ENCODE peak calls at places on chromosome 4, in seven cellular contexts. N, Z, M, V, P, E and X are unnamed samples.

GRCh38 chr4:168710353-168710946 is 213.6 kb downstream of the PALLD start:
- DNase-seq in N (peak), Z (no peak), M (peak), V (no peak), P (no peak), E (no peak), X (no peak)

GRCh38 chr4:145186719-145187118 is 6.3 kb upstream of the OTUD4 start:
- DNase-seq in N (no peak), Z (no peak), M (no peak), V (no peak), P (no peak), E (no peak), X (no peak)

GRCh38 chr4:1022739-1023066 is 11.3 kb downstream of the FGFRL1 start:
- DNase-seq in N (no peak), Z (no peak), M (peak), V (no peak), P (no peak), E (no peak), X (no peak)

GRCh38 chr4:70927502-70928139 is 25.5 kb downstream of the MOB1B start:
- DNase-seq in N (no peak), Z (no peak), M (no peak), V (no peak), P (no peak), E (no peak), X (no peak)

GRCh38 chr4:13126976-13127910 is 356.9 kb downstream of the RAB28 start:
- DNase-seq in N (no peak), Z (no peak), M (peak), V (no peak), P (no peak), E (no peak), X (no peak)

GRCh38 chr4:182576609-182577289 is 333.5 kb downstream of the TENM3 start:
- DNase-seq in N (no peak), Z (no peak), M (no peak), V (no peak), P (no peak), E (no peak), X (no peak)

GRCh38 chr4:167622481-167623240 is 388.4 kb upstream of the SPOCK3 start:
- DNase-seq in N (peak), Z (no peak), M (peak), V (no peak), P (peak), E (no peak), X (no peak)

GRCh38 chr4:70913947-70914445 is 11.8 kb downstream of the MOB1B start:
- DNase-seq in N (no peak), Z (no peak), M (no peak), V (no peak), P (no peak), E (no peak), X (no peak)

GRCh38 chr4:180057198-180057821 is 2185.9 kb upstream of the TENM3 start:
- DNase-seq in N (peak), Z (no peak), M (no peak), V (no peak), P (no peak), E (no peak), X (no peak)

GRCh38 chr4:142656178-142656577 is 189.9 kb downstream of the INPP4B start:
- DNase-seq in N (no peak), Z (no peak), M (no peak), V (no peak), P (no peak), E (no peak), X (no peak)

GRCh38 chr4:107548211-107548905 is 171.7 kb downstream of the PAPSS1 start:
- DNase-seq in N (no peak), Z (no peak), M (no peak), V (no peak), P (no peak), E (no peak), X (no peak)

GRCh38 chr4:16875487-16875886 is 23.0 kb downstream of the LDB2 start:
- DNase-seq in N (no peak), Z (no peak), M (no peak), V (no peak), P (no peak), E (no peak), X (no peak)

GRCh38 chr4:188299161-188299560 is 159.9 kb downstream of the TRIML1 start:
- DNase-seq in N (no peak), Z (no peak), M (no peak), V (no peak), P (no peak), E (no peak), X (no peak)

GRCh38 chr4:74790652-74791051 is 3.7 kb downstream of the BTC start:
- DNase-seq in N (no peak), Z (no peak), M (no peak), V (no peak), P (no peak), E (peak), X (no peak)

GRCh38 chr4:74789518-74789917 is 4.8 kb downstream of the BTC start:
- DNase-seq in N (no peak), Z (no peak), M (no peak), V (no peak), P (no peak), E (no peak), X (no peak)

GRCh38 chr4:74796631-74797030 is 2.3 kb upstream of the BTC start:
- DNase-seq in N (no peak), Z (no peak), M (no peak), V (no peak), P (no peak), E (no peak), X (no peak)

GRCh38 chr4:74793757-74794340 is 474 bp downstream of the BTC start:
- DNase-seq in N (peak), Z (peak), M (peak), V (peak), P (peak), E (peak), X (no peak)

GRCh38 chr4:74794341-74794801 is at the start of gene BTC:
- DNase-seq in N (peak), Z (peak), M (peak), V (no peak), P (peak), E (peak), X (peak)
- TF ChIP-seq CTCF in N (peak), Z (no peak), M (no peak), V (peak), P (no peak), E (peak), X (no peak)

GRCh38 chr4:7324651-7325121 is 110.0 kb downstream of the PSAPL1 start:
- DNase-seq in N (no peak), Z (no peak), M (no peak), V (no peak), P (no peak), E (no peak), X (no peak)

GRCh38 chr4:7327341-7327885 is 107.3 kb downstream of the PSAPL1 start:
- DNase-seq in N (no peak), Z (no peak), M (no peak), V (no peak), P (no peak), E (no peak), X (no peak)

GRCh38 chr4:7326693-7327340 is 107.9 kb downstream of the PSAPL1 start:
- DNase-seq in N (no peak), Z (no peak), M (no peak), V (no peak), P (no peak), E (no peak), X (no peak)

GRCh38 chr4:7325541-7325940 is 109.2 kb downstream of the PSAPL1 start:
- DNase-seq in N (no peak), Z (no peak), M (no peak), V (no peak), P (no peak), E (no peak), X (no peak)

DNA sequence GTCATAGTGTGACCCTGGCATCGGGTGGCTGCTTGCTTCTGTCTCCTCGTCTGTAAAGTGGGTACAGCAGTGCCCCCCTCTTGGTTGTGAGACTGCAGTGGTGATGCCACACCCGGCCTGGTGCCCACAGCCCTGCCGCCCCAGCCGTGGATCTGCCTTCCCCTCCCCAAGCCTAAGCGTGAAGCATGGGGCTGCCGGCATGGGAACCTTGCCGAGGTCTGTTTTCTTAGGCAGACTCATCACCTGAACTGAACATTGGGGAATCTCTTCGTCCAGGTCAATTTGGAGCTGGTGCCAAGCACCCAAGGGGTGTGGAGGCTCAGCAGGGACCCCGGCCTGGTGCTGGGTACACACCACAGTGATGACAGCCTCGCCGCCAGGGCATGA is 108.4 kb downstream of the PSAPL1 start:
- DNase-seq in N (no peak), Z (no peak), M (no peak), V (no peak), P (no peak), E (no peak), X (no peak)
- TF ChIP-seq POLR2A in N (no peak), Z (no peak), M (no peak), V (no peak), P (no peak), E (no peak), X (no peak)

DNA sequence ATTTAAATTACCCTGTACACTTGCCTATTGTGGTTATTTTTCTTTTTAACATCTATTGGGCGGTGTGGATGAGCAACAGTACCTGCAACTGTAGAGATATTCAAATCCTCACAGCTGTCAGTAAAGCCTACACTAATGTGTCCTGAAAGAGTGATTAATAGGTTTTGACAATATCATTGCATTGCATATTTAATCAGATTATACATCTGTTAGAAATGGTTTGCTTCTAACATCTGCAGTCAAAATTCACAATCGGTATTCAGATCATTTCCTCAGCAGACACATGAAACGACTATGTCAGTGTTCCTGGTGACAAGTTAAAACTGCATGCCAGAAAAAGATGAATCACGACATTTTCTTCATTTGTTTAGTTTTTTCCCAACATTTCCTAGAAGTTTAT is 254.6 kb upstream of the EPHA5 start:
- DNase-seq in N (no peak), Z (no peak), M (no peak), V (no peak), P (no peak), E (no peak), X (no peak)
- TF ChIP-seq EP300 in N (no peak), Z (no peak), M (no peak), V (no peak), P (no peak), E (no peak), X (no peak)

DNA sequence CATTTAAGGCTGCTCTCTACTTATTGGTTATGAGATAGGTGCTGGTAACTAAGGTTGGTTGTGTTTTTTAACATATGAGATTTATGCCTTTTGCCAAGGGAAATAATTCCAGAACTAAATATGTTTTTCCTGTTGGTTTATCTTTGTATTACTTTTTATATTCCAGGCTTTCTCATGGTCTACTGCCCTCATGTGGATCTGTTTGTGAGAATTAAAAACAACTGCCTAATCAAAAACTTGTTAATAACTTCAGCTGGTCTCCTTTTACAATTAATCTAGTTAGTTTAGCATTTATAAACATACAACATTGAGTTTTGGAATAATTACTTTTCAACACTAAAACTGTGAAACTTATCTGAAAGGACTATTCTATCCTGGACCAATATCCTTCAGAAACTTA is 1208.3 kb downstream of the ADGRL3 start:
- DNase-seq in N (no peak), Z (no peak), M (no peak), V (no peak), P (no peak), E (no peak), X (no peak)
- TF ChIP-seq CTCF in N (no peak), Z (no peak), M (no peak), V (no peak), P (no peak), E (no peak), X (no peak)

GRCh38 chr4:90127223-90127705 is at the start of gene CCSER1:
- DNase-seq in N (no peak), Z (peak), M (peak), V (no peak), P (peak), E (peak), X (peak)
- TF ChIP-seq POLR2A in N (peak), Z (peak), M (peak), V (no peak), P (peak), E (peak), X (peak)

DNA sequence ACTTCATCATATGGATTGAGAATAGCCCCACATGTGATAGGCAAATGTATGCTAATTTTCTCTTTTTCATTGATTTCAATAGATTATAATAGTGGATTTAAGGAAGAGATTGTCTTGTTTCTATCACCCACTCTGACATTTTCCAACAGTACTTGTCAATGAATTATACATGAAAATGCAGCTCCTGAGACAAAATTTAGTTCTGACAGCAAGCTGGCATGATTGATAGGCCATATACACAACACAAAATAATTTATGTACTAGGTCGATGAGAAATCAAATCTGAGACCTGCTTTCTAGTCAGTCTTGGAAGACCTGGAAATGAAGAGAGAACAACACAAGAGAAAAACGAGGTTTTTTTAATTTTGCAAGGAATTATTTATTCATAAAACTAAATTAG is 118.0 kb upstream of the MYOZ2 start:
- DNase-seq in N (no peak), Z (no peak), M (no peak), V (no peak), P (no peak), E (no peak), X (no peak)
- TF ChIP-seq EP300 in N (no peak), Z (no peak), M (no peak), V (no peak), P (no peak), E (no peak), X (no peak)

DNA sequence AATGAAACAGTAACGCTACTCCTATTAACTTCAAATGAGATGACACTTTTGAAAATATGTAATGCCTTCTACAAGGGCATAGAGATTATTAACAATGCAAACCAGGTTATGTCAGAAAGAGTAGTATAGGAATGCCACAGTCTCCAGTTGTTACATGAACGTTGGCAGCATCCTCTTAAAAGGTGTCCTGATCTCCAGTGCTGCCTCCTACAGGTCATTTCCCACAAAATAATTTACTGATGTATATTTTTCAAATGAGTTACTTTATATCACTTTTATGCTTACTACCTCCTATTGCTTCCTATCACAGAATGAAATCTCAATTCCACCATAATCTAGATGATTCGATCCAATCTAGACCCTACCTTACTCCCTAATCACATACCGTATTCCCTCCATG is 195.2 kb upstream of the EPHA5 start:
- DNase-seq in N (no peak), Z (no peak), M (no peak), V (no peak), P (no peak), E (no peak), X (no peak)
- TF ChIP-seq CTCF in N (no peak), Z (no peak), M (no peak), V (peak), P (no peak), E (peak), X (no peak)

DNA sequence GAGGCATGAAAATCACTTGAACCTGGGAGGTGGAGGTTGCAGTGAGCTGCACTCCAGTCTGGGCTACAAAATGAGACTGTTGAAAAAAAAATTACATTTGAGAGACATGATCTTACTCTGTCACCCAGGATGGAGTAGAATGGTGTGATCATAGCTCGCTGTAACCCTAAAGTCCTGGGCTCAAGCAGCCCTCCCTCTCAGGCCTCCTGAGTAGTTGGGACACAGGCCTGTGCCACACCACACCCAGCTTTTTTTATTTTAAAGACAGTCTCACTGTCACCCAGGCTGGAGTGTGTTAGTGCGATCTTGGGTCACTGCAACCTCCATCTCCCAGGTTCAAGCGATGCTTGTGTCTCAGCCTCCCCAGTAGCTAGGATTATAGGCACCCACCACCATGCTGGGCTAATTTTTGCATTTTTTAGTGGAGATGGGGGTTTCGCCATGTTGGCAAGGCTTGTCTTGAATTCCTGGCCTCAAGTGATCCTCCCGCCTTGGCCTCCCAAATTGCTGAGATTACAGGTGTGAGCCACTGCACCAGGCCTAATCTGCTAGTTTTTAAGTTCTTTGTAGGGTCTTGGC is 6.1 kb downstream of the RPS3A start:
- DNase-seq in N (no peak), Z (no peak), M (no peak), V (no peak), P (no peak), E (no peak), X (no peak)
- TF ChIP-seq POLR2A in N (no peak), Z (no peak), M (no peak), V (peak), P (no peak), E (no peak), X (no peak)

DNA sequence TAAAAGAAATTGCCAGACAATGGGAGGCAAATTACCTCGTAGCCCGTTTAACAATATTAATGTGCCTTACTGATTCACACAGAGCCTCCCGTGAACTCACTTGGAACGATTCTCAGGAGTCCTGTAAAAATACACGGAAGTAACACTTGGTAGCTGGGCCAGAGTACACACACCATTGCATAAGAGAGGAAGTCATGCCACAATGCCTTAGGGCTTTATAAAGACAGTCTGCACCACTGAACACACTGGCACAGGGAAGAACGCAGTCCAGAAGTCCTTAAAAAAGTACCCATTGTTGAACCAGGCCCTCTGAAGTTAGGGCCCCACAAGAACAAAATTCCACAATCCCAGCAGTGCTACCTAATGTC is 15.1 kb downstream of the SLC2A9 start:
- DNase-seq in N (peak), Z (no peak), M (peak), V (no peak), P (no peak), E (peak), X (no peak)
- TF ChIP-seq EP300 in N (no peak), Z (no peak), M (no peak), V (no peak), P (no peak), E (no peak), X (no peak)

DNA sequence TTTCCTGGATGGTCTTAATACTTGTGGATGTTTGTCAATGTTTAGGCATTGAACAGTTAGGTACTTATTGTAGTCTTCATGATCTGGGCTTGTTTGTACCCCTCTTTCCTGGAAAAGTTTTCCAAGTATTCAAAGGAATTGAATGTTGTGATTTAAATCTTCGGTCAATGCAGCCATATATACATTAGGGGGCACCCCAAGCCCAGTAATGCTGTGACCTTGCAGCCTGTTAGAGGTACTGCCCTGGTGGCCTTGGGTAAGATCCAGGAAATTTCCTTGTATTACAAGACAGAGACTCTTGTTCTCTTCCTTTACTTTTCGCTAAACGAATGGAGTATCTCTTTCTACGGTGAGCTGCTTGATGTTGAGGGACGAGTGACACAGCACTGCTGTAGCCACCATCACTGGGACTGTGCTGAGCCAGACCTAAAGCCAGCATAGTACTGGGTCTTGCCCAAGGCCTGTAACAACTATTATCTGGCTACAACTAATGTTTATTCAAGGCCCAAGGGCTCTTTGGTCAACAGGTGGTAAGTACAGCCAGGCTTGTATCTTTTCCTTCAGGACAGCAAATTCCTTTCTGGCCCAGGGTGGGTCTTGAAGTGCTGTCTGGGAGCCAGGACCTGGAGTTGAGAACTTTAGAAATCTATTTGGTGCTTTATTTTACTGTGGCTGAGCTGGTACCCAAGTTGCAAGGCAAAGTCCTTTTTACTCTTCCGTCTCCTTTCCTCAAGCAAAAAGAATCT is 118.3 kb upstream of the ATOH1 start:
- DNase-seq in N (no peak), Z (no peak), M (no peak), V (no peak), P (no peak), E (no peak), X (no peak)
- TF ChIP-seq CTCF in N (no peak), Z (no peak), M (peak), V (peak), P (no peak), E (no peak), X (no peak)